ENCODE peak calls at places on chromosomes 16 and 17, in four cellular contexts. J, E, Z and I are unnamed samples. For H3K9me1, the result is how much of the 10 kb centered on the place peaks cover.

GRCh38 chr17:4604111-4604644 is 19.8 kb downstream of the SMTNL2 start:
- DNase-seq in J (no peak), E (no peak), Z (no peak), I (peak)

GRCh38 chr17:68290268-68290954 is 516 bp downstream of the SLC16A6 start:
- DNase-seq in J (no peak), E (no peak), Z (no peak), I (no peak)

GRCh38 chr16:86653289-86654006 is 75.1 kb downstream of the FOXL1 start:
- DNase-seq in J (no peak), E (no peak), Z (no peak), I (peak)

GRCh38 chr17:4516740-4517139 is 18.1 kb downstream of the SPNS2 start:
- DNase-seq in J (no peak), E (no peak), Z (no peak), I (peak)

GRCh38 chr16:57303021-57303909 is 18.8 kb upstream of the PLLP start:
- DNase-seq in J (no peak), E (no peak), Z (no peak), I (no peak)

GRCh38 chr17:15963670-15964110 is 18.8 kb downstream of the ADORA2B start:
- DNase-seq in J (no peak), E (peak), Z (peak), I (peak)

GRCh38 chr17:61618950-61619349 is 27.9 kb upstream of the NACA2 start:
- DNase-seq in J (no peak), E (no peak), Z (no peak), I (no peak)

GRCh38 chr16:53841884-53842283 is 137.9 kb downstream of the FTO start:
- DNase-seq in J (no peak), E (no peak), Z (no peak), I (no peak)

GRCh38 chr17:968812-969766 is 10.5 kb downstream of the NXN start:
- DNase-seq in J (no peak), E (no peak), Z (no peak), I (no peak)

GRCh38 chr16:23385441-23385840 is 67.5 kb downstream of the COG7 start:
- DNase-seq in J (no peak), E (no peak), Z (no peak), I (no peak)

GRCh38 chr17:69523252-69523861 is 108.9 kb downstream of the MAP2K6 start:
- DNase-seq in J (peak), E (peak), Z (no peak), I (peak)

GRCh38 chr17:77055453-77055852 is 85.3 kb upstream of the SEC14L1 start:
- DNase-seq in J (no peak), E (no peak), Z (no peak), I (no peak)

GRCh38 chr16:16915771-16916170 is 536.8 kb downstream of the NPIPA7 start:
- DNase-seq in J (no peak), E (no peak), Z (no peak), I (no peak)

GRCh38 chr17:71085238-71086033 is 916.1 kb downstream of the KCNJ2 start:
- DNase-seq in J (peak), E (no peak), Z (no peak), I (no peak)

GRCh38 chr17:62967111-62967449 is 1.0 kb downstream of the TANC2 start:
- DNase-seq in J (no peak), E (no peak), Z (no peak), I (no peak)

GRCh38 chr16:49528035-49528434 is 154.4 kb downstream of the C16orf78 start:
- DNase-seq in J (no peak), E (peak), Z (no peak), I (no peak)
- H3K9me1 ChIP-seq in J (under half), E (under half), Z (under half), I (under half)

DNA sequence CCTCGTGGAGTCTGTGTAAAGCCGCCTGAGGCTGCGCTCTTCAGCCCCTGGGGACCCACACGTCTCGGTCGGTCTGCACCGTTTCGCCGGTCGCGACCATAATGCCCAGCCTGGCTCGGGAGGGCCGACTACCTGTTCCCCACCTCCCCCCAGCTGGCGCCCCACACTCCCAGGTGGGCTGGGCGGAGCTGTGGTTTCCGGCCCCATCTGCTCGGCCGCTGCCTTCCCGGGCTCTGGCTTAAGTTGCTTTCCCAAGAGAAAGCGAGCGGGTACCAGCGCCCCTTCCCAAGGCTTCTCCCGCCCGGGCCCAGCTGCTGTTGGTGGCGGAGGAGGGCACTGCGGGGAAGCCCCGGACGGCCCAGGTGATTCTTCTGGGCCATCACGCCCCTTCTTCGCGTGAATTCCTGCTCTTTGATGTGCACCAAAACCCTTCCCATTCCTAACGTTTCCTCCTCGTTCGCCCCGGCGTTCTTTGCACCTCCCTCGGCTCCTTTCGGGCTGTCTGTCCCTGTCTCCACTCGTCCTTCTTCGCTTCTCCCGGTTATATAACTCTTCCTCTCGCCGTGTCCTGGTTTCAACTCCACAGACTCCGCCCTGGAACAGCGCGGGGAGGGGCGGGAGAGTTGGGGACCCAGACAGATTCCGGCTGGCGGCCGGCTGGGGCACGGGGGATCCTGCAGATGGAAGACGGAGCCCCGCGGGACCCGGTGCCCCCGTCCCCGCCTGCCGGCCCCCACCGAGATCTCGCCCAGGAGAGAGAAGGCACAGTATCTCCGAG is 2.0 kb downstream of the KDM6B start:
- DNase-seq in J (peak), E (peak), Z (no peak), I (peak)
- TF ChIP-seq CTCF in J (no peak), E (no peak), Z (no peak), I (no peak)

GRCh38 chr17:81206657-81207056 is 16.1 kb downstream of the CEP131 start:
- DNase-seq in J (no peak), E (no peak), Z (no peak), I (no peak)
- H3K9me1 ChIP-seq in J (under half), E (under half), Z (under half), I (under half)

DNA sequence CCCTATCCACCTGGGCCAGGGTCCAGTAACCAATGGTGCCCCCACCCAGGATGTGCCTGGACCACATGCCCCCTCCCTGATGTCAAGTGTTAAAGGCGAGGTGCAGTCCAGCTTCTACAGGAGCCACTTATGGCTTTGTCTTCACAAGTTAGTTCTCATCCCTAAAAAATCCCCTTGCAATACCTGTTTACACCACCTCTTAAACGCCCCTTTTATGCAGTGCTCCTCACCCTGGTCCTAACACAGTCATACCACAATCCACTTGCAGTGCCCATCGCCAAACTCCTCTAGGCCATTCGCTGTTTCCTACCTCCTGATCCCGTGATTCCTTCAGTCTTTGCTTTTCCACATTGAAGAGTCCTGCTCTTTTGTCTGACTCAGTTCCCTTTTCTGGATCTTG is 7.1 kb downstream of the GLYR1 start:
- DNase-seq in J (no peak), E (peak), Z (no peak), I (no peak)
- TF ChIP-seq CTCF in J (no peak), E (no peak), Z (peak), I (no peak)

DNA sequence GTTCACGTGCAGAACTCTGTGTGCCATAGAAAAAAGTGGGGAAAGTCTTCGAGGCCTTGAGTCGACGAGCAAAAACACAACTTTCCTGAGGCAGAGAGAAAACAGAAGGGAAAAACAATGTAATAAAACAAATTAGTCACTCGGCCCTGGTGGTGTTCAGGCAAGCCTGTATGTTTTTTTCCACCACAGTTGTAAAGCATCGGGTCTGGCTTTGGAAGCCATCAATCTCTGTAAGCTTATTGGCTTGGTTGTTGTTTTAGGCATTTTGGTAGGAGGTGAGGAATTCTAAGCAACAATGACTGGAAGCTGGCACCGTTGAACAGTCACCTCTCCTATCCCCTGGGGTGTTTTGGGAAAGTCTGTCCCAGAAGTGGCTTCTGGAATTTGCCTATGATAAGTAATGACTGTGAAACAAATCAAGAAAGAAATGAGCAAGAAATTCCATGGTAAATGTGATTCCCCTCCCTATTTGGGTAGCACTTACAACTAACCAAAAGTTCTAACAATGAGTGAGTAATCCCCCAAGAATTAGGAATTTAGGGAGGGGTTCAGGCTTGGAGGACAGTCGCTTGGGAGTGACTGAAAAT is 2.8 kb downstream of the CDH13 start:
- DNase-seq in J (no peak), E (peak), Z (peak), I (peak)
- H3K9me1 ChIP-seq in J (under half), E (under half), Z (under half), I (under half)

GRCh38 chr16:19523184-19523558 is 571 bp upstream of the CCP110 start:
- DNase-seq in J (no peak), E (no peak), Z (no peak), I (no peak)

GRCh38 chr16:19522369-19523159 is 666 bp upstream of the GDE1 start:
- DNase-seq in J (no peak), E (no peak), Z (no peak), I (no peak)

GRCh38 chr16:19520861-19521331 is 1.0 kb downstream of the GDE1 start:
- DNase-seq in J (peak), E (peak), Z (no peak), I (peak)

GRCh38 chr16:19523559-19524355 is at the start of gene CCP110:
- DNase-seq in J (peak), E (peak), Z (peak), I (peak)

DNA sequence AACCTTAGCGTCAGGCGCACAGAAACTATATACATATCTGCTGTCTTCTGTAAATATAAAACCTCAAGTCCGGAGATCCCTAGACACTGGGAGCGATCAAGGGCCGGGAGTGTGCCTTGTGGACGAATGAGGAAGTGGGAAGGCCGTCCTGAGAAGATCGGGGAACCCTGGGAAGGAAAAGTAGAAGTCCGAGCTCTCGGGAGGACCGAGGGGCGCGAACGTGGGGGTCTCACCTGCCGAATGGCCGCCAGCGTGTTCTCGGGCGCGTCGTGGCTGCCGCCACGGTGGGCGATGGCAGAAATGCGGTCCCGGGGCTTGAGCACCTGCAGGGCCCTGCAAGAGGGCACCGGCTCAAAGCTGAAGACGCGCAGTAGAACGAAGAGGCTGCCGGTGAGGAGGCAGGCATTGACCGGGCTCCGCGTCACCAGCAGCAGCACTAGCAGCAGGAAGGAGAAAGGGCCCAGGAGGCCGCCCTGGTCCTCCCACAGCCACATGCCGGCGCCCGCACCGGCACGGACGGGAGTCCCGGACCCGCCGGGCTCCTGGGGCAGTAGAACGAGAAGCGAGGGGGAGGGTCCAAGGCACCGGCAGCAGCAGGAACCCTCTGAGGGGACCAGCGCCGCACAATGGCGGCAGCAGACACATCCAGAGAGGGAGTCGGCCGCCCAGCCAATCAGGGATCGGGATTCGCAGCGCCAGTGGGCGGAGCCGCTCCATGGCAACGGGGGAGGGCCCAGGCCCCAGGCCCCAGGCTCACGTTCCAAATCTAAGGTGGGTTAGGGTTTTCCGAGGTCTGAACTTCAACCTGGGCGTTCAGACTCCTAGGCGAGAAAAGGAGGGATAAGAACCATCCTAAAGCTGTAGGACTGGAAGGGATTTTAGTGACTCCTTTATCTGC is at the start of gene GDE1:
- DNase-seq in J (peak), E (peak), Z (peak), I (peak)
- TF ChIP-seq CTCF in J (peak), E (peak), Z (peak), I (peak)

GRCh38 chr16:30780549-30780948 is 6.5 kb downstream of the ZNF629 start:
- DNase-seq in J (no peak), E (no peak), Z (no peak), I (no peak)
- H3K9me1 ChIP-seq in J (under half), E (under half), Z (under half), I (under half)